ENCODE peak calls at places on chromosomes 16 and 17, in four cellular contexts. M is brain microvascular endothelial cell, R is heart left ventricle, X is breast epithelium. J is an unnamed sample.

GRCh38 chr16:49739381-49739780 is 116.5 kb downstream of the ZNF423 start:
- DNase-seq in M (no peak), R (no peak), X (no peak), J (no peak)

GRCh38 chr17:65885484-65885883 is 306.4 kb downstream of the CEP112 start:
- DNase-seq in M (no peak), R (no peak), X (no peak), J (no peak)

GRCh38 chr16:2023098-2023925 is 3.4 kb upstream of the NHERF2 start:
- DNase-seq in M (peak; percentile 68), R (peak; percentile 94), X (peak; percentile 85), J (peak; percentile 99)

GRCh38 chr16:10521681-10522274 is 58.6 kb downstream of the EMP2 start:
- DNase-seq in M (peak; percentile 52), R (peak; percentile 60), X (no peak), J (peak; percentile 63)

GRCh38 chr16:83954577-83955016 is 1.6 kb downstream of the OSGIN1 start:
- DNase-seq in M (peak; percentile 64), R (peak; percentile 66), X (peak; percentile 63), J (no peak)

GRCh38 chr16:17229131-17229530 is 241.6 kb downstream of the XYLT1 start:
- DNase-seq in M (no peak), R (no peak), X (no peak), J (no peak)

GRCh38 chr17:77570565-77570898 is 388.0 kb upstream of the TNRC6C start:
- DNase-seq in M (no peak), R (no peak), X (no peak), J (no peak)

GRCh38 chr17:78130080-78130438 is 512 bp upstream of the TMC8 start:
- DNase-seq in M (no peak), R (no peak), X (no peak), J (peak; percentile 30)

GRCh38 chr17:75159196-75160031 is 5.1 kb upstream of the JPT1 start:
- DNase-seq in M (peak; percentile 78), R (no peak), X (no peak), J (no peak)

GRCh38 chr17:78434455-78435329 is 56.2 kb downstream of the PGS1 start:
- DNase-seq in M (no peak), R (peak; percentile 21), X (no peak), J (no peak)

GRCh38 chr16:84704253-84704652 is 4.5 kb downstream of the USP10 start:
- DNase-seq in M (no peak), R (no peak), X (no peak), J (no peak)

GRCh38 chr17:8468988-8469387 is 33.3 kb downstream of the NDEL1 start:
- DNase-seq in M (no peak), R (no peak), X (no peak), J (no peak)

GRCh38 chr17:40659909-40660308 is 5.1 kb downstream of the KRT222 start:
- DNase-seq in M (no peak), R (no peak), X (no peak), J (no peak)

GRCh38 chr16:19005561-19006445 is 22.1 kb downstream of the TMC7 start:
- DNase-seq in M (peak; percentile 19), R (peak; percentile 45), X (no peak), J (no peak)

GRCh38 chr16:88619859-88620655 is 18.3 kb upstream of the IL17C start:
- DNase-seq in M (no peak), R (no peak), X (no peak), J (no peak)

GRCh38 chr16:88194397-88195020 is 188.2 kb upstream of the ZNF469 start:
- DNase-seq in M (no peak), R (no peak), X (no peak), J (peak; percentile 27)

GRCh38 chr17:40038882-40039513 is 15.2 kb downstream of the MED24 start:
- DNase-seq in M (peak; percentile 87), R (peak; percentile 86), X (peak; percentile 84), J (no peak)

GRCh38 chr16:14314116-14314515 is 243.0 kb downstream of the MRTFB start:
- DNase-seq in M (no peak), R (no peak), X (no peak), J (no peak)

GRCh38 chr17:76947309-76947708 is 79.1 kb downstream of the MGAT5B start:
- DNase-seq in M (no peak), R (no peak), X (no peak), J (no peak)

GRCh38 chr17:48545022-48545376 is at the start of gene HOXB2:
- DNase-seq in M (no peak), R (peak; percentile 52), X (no peak), J (no peak)

GRCh38 chr17:65283704-65284103 is 146.5 kb downstream of the RGS9 start:
- DNase-seq in M (no peak), R (no peak), X (no peak), J (no peak)

GRCh38 chr16:23122107-23122506 is 27.1 kb downstream of the USP31 start:
- DNase-seq in M (no peak), R (no peak), X (no peak), J (no peak)

GRCh38 chr16:4783251-4783950 is 4.7 kb downstream of the SEPTIN12 start:
- DNase-seq in M (no peak), R (no peak), X (no peak), J (no peak)
- TF ChIP-seq CTCF in M (no peak), R (no peak), X (no peak), J (no peak)

GRCh38 chr16:4649744-4650442 is 25.3 kb downstream of the MGRN1 start:
- DNase-seq in M (no peak), R (no peak), X (no peak), J (no peak)
- TF ChIP-seq CTCF in M (no peak), R (no peak), X (no peak), J (no peak)

GRCh38 chr17:57073626-57074025 is 11.4 kb upstream of the AKAP1 start:
- DNase-seq in M (no peak), R (no peak), X (no peak), J (no peak)

GRCh38 chr17:57077000-57077399 is 8.0 kb upstream of the AKAP1 start:
- DNase-seq in M (no peak), R (no peak), X (no peak), J (no peak)

GRCh38 chr17:57075193-57075592 is 9.9 kb upstream of the AKAP1 start:
- DNase-seq in M (no peak), R (no peak), X (no peak), J (no peak)

GRCh38 chr17:57078274-57078673 is 6.8 kb upstream of the AKAP1 start:
- DNase-seq in M (no peak), R (no peak), X (no peak), J (no peak)

DNA sequence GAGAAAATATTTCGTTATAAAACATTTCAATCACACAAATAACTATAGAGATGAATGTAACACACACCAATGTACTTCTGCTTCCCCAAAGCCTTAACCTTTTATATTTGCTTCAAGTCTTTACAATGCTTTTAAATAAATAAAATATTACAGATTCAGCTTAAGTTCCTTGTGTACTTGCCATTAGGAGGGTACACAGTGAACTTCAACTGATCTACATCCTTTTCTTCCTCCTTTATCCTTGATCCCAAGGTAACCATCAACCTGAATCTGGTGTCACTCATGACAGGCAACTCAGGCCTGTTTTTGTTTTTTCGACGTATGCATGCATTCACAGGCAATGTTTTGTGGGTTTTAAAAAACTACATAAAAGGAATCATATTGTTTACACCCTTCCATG is 9.3 kb upstream of the AKAP1 start:
- DNase-seq in M (no peak), R (no peak), X (no peak), J (no peak)
- TF ChIP-seq CTCF in M (no peak), R (no peak), X (no peak), J (no peak)

DNA sequence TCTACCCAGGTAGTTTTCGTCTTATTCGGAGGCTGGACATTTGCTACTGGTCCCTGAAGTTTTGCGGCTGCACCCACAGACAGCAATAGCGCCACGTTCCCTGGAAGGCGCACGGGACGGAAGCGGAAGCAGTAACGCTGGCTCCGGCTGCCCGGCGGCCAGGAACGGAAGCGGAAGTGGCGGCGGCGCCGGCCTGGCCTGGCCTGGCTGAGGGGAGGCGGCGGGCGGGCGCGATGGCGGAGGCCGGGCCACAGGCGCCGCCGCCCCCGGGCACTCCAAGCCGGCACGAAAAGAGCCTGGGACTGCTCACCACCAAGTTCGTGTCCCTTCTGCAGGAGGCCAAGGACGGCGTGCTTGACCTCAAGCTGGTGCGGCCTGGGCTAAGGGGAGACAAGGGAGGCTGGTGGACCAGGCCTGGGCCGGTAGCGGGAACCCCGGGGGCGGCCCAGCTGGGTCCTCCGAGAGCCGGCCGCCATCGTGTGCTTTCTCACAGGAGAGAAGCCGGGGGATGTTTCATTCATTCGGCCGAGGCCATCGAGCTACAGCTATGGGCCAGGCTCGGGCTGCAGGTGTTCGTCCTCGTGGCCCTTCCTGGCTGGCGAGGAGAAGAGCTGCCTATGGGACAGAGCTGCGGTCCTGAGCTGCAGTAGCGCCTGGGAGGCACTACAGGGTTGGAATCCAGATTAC is at the start of gene E2F4:
- DNase-seq in M (peak; percentile 79), R (peak; percentile 94), X (peak; percentile 85), J (peak; percentile 98)
- TF ChIP-seq CTCF in M (no peak), R (no peak), X (no peak), J (no peak)

GRCh38 chr17:58229384-58229783 is 9.0 kb upstream of the LPO start:
- DNase-seq in M (no peak), R (no peak), X (no peak), J (no peak)
- TF ChIP-seq CTCF in M (no peak), R (no peak), X (no peak), J (no peak)

DNA sequence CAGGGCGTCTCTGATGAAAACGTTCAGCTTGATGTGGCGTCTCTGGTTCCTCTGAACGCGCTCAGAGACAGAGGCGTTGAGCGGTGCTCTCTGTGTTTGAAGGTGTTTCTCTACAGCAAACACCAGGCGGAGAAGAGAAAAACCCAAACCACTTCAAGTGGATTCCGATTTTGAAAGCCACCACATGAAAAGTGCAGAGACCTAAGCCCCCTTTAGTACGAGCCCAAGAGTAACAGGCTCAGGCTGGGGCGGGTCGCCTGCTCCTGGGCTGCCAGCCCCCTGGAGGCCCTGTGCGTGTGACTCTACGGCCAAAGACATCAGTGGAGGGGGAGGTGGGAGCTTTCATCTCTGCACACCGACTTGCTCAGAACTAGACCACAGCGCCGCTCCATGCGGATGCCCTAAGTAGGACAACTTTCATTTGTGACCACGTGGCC is 328.4 kb downstream of the MAF start:
- DNase-seq in M (no peak), R (no peak), X (no peak), J (no peak)
- TF ChIP-seq CTCF in M (no peak), R (no peak), X (no peak), J (no peak)